ENCODE peak calls at places on chromosomes 3 and 15, in five cellular contexts. N, L, U, P and C are unnamed samples. For H3K4me1, the result is how much of the 10 kb centered on the place peaks cover.

GRCh38 chr15:74221399-74222230 is 14.5 kb upstream of the CCDC33 start:
- DNase-seq in U (no peak), P (no peak), N (no peak), L (no peak), C (no peak)

GRCh38 chr15:38651328-38652038 is 86.9 kb upstream of the RASGRP1 start:
- DNase-seq in P (peak), L (peak), N (no peak), U (no peak), C (no peak)

GRCh38 chr15:47570044-47570443 is 147.3 kb upstream of the SEMA6D start:
- DNase-seq in P (peak), L (no peak), U (no peak), N (no peak), C (no peak)

GRCh38 chr3:97684490-97684889 is 80.1 kb upstream of the ARL6 start:
- DNase-seq in N (no peak), L (no peak), U (no peak), P (no peak), C (no peak)

GRCh38 chr3:15948403-15948802 is 150.6 kb upstream of the ANKRD28 start:
- DNase-seq in N (no peak), L (no peak), U (no peak), P (no peak), C (no peak)

GRCh38 chr15:66096711-66097058 is 156.9 kb downstream of the MEGF11 start:
- DNase-seq in L (no peak), U (no peak), N (peak), P (peak), C (no peak)

GRCh38 chr3:58192076-58192475 is 18.7 kb downstream of the DNASE1L3 start:
- DNase-seq in L (no peak), U (no peak), P (no peak), N (no peak), C (no peak)

GRCh38 chr15:66254364-66255292 is 1.1 kb upstream of the MEGF11 start:
- DNase-seq in N (no peak), U (peak), L (no peak), P (no peak), C (no peak)

GRCh38 chr3:108698461-108698860 is 58.7 kb downstream of the RETNLB start:
- DNase-seq in L (no peak), U (no peak), N (no peak), P (no peak), C (no peak)

GRCh38 chr3:119510690-119511089 is 12.3 kb downstream of the TIMMDC1 start:
- DNase-seq in P (no peak), N (no peak), L (no peak), U (no peak), C (no peak)

GRCh38 chr15:99439524-99439835 is 126.3 kb upstream of the MEF2A start:
- DNase-seq in L (no peak), P (peak), U (no peak), N (peak), C (no peak)

GRCh38 chr15:37880009-37880834 is 54.2 kb upstream of the TMCO5A start:
- DNase-seq in N (no peak), L (peak), U (no peak), P (no peak), C (peak)

GRCh38 chr3:28348286-28348636 is 260 bp upstream of the ZCWPW2 start:
- DNase-seq in L (no peak), P (no peak), N (peak), U (no peak), C (no peak)

GRCh38 chr3:113668015-113668414 is 28.4 kb downstream of the USF3 start:
- DNase-seq in U (no peak), L (peak), P (no peak), N (no peak), C (no peak)

GRCh38 chr3:175432338-175433025 is 573.3 kb downstream of the NAALADL2 start:
- DNase-seq in P (no peak), L (no peak), U (no peak), N (no peak), C (no peak)

GRCh38 chr15:88619796-88620195 is 1.3 kb upstream of the AEN start:
- DNase-seq in L (no peak), P (no peak), U (no peak), N (no peak), C (no peak)
- H3K4me3 ChIP-seq in L (no peak), P (no peak), U (no peak), N (no peak), C (no peak)

DNA sequence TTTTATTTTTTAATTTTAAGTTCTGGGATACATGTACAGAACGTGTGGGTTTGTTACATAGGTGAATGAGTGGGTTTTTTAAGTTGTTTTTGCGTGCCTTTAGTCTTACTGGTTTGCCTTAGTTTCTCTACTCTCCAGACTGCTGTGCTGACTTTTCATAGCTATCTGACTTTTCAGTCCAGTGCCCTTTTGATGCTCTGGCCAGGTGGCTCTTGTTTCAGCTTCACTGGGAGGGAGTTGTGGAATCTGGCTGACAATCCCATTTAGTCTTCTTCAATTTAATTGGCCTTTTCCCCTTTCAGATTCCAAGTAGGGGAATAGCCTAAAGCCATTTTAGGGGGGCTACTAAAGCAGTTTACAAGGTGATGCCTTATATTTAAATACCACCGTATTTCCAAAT is 30.1 kb downstream of the FNDC3B start:
- DNase-seq in P (no peak), L (no peak), U (no peak), N (no peak), C (no peak)
- H3K4me1 ChIP-seq in P (under half), L (under half), U (half or more), N (under half), C (under half)

GRCh38 chr3:187110156-187110555 is 29.1 kb downstream of the RPL39L start:
- DNase-seq in U (no peak), N (no peak), L (no peak), P (no peak), C (no peak)
- H3K4me3 ChIP-seq in U (no peak), N (no peak), L (no peak), P (no peak), C (no peak)

GRCh38 chr15:70400766-70401541 is 303.2 kb upstream of the TLE3 start:
- DNase-seq in L (no peak), U (no peak), N (no peak), P (no peak), C (no peak)

GRCh38 chr15:70397816-70398215 is 300.1 kb upstream of the TLE3 start:
- DNase-seq in L (no peak), P (no peak), N (no peak), U (no peak), C (no peak)

GRCh38 chr15:70401709-70402108 is 304.0 kb upstream of the TLE3 start:
- DNase-seq in N (no peak), U (no peak), L (no peak), P (no peak), C (no peak)

GRCh38 chr15:70399204-70399603 is 301.5 kb upstream of the TLE3 start:
- DNase-seq in P (no peak), U (no peak), L (no peak), N (no peak), C (no peak)

DNA sequence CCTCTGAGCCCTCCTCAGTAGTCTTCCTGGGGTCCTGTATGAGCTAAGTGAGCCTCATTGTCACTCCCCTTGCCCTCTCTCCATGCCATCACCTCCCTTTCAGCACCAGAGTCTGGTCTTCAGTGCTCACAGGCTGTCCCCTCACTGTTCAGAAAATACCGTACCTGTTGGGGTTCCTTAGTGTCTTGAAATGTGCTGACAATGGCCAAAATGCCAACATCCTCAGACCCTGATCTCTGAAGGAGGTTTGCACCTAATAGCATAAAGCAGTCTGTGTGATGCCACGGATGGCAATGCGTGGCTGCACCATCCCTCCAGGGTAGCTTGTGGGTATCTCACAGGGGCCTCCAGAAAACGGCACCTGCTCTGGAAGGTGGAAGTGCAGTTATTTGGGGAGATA is 301.0 kb upstream of the TLE3 start:
- DNase-seq in N (no peak), L (no peak), U (no peak), P (no peak), C (no peak)
- H3K4me1 ChIP-seq in N (under half), L (under half), U (under half), P (under half), C (under half)